ENCODE peak calls at places on chromosomes 12 and 14, in four cellular contexts. V, L, B and F are unnamed samples. For H3K27me3, the result is how much of the 10 kb centered on the place peaks cover.

GRCh38 chr12:44000309-44000952 is 164.6 kb downstream of the TMEM117 start:
- DNase-seq in V (peak), L (no peak), B (peak), F (peak)

GRCh38 chr12:123519151-123520001 is 14.1 kb downstream of the RILPL1 start:
- DNase-seq in V (peak), L (no peak), B (no peak), F (no peak)

GRCh38 chr12:127628655-127629054 is 638.3 kb upstream of the TMEM132C start:
- DNase-seq in V (no peak), L (no peak), B (no peak), F (no peak)

GRCh38 chr12:15829255-15829654 is 40.1 kb upstream of the EPS8 start:
- DNase-seq in V (no peak), L (no peak), B (no peak), F (no peak)

GRCh38 chr12:67592228-67593011 is 56.1 kb upstream of the DYRK2 start:
- DNase-seq in V (no peak), L (no peak), B (no peak), F (no peak)

GRCh38 chr12:101925352-101925751 is 48.0 kb downstream of the DRAM1 start:
- DNase-seq in V (no peak), L (peak), B (no peak), F (no peak)

GRCh38 chr12:70305794-70306193 is 60.3 kb upstream of the KCNMB4 start:
- DNase-seq in V (no peak), L (no peak), B (no peak), F (no peak)

GRCh38 chr12:122057007-122057735 is 21.4 kb upstream of the MLXIP start:
- DNase-seq in V (no peak), L (no peak), B (no peak), F (no peak)

GRCh38 chr14:55180434-55180833 is 11.0 kb downstream of the DLGAP5 start:
- DNase-seq in V (no peak), L (no peak), B (no peak), F (no peak)

GRCh38 chr12:80314741-80315140 is 129.3 kb upstream of the PTPRQ start:
- DNase-seq in V (no peak), L (no peak), B (no peak), F (no peak)

GRCh38 chr12:19288603-19289244 is 150.6 kb upstream of the AEBP2 start:
- DNase-seq in V (peak), L (no peak), B (peak), F (no peak)

GRCh38 chr12:103272949-103273348 is 222.8 kb downstream of the C12orf42 start:
- DNase-seq in V (no peak), L (no peak), B (no peak), F (no peak)

GRCh38 chr12:103268831-103269514 is 226.8 kb downstream of the C12orf42 start:
- DNase-seq in V (no peak), L (no peak), B (no peak), F (peak)

GRCh38 chr12:103273645-103274044 is 222.1 kb downstream of the C12orf42 start:
- DNase-seq in V (no peak), L (no peak), B (no peak), F (no peak)

GRCh38 chr12:103269962-103270361 is 225.8 kb downstream of the C12orf42 start:
- DNase-seq in V (no peak), L (no peak), B (no peak), F (no peak)
- H3K27ac ChIP-seq in V (no peak), L (no peak), B (no peak), F (no peak)

DNA sequence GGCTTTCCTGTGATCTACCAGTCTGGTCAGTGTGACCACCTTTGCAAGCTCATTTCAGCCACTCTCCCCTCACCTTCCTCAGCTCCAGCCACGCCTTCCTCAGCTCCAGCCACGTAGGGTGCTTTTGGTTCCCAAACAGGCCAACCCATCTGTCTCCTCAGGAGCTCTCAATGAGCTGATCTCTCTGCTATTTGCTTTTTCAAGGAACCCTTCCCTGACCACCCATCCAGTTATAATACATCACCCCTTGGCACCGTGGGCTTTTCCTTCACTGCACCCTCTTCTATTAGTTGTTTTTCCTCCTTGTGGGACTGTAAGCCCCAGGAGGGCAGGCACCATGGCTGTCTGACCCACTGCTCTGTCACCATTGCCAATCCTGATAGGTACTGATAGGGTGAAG is 2.3 kb upstream of the PRKCH start:
- DNase-seq in V (no peak), L (no peak), B (no peak), F (no peak)
- H3K27me3 ChIP-seq in V (under half), L (under half), B (under half), F (under half)

GRCh38 chr14:98961191-98961590 is 310.8 kb downstream of the BCL11B start:
- DNase-seq in V (no peak), L (no peak), B (no peak), F (no peak)
- TF ChIP-seq CTCF in V (no peak), L (no peak), B (no peak), F (no peak)

GRCh38 chr12:6167327-6168280 is 32.6 kb upstream of the CD9 start:
- DNase-seq in V (peak), L (peak), B (no peak), F (no peak)

GRCh38 chr12:6169107-6169440 is 31.1 kb upstream of the CD9 start:
- DNase-seq in V (no peak), L (no peak), B (no peak), F (no peak)

GRCh38 chr12:6163554-6164060 is 36.6 kb upstream of the CD9 start:
- DNase-seq in V (no peak), L (no peak), B (no peak), F (no peak)

GRCh38 chr12:6165418-6165817 is 34.8 kb upstream of the CD9 start:
- DNase-seq in V (no peak), L (no peak), B (no peak), F (no peak)

GRCh38 chr12:6166808-6167207 is 33.4 kb upstream of the CD9 start:
- DNase-seq in V (no peak), L (no peak), B (no peak), F (no peak)
- H3K27ac ChIP-seq in V (no peak), L (no peak), B (no peak), F (no peak)

DNA sequence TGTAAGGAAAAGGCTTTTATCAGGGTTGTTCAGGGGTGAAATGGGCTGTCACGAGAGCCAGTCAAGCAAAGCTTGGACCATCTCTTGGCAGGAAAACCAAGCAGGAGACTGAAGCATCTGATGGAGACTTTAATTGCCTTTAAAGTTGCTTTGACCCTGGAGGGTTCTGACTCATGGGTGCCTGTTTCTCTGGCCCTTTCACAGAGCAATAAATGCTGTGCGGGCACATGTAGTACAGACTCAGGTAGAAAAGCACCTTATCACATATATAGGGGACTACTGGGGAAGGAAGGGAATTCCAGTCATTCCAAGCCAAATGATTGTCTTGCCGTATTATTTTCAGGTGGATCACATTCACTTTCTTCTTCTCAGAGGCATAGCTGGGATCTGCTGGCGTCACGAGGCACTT is 34.7 kb downstream of the PLEKHD1 start:
- DNase-seq in V (no peak), L (no peak), B (no peak), F (no peak)
- H3K27me3 ChIP-seq in V (under half), L (under half), B (under half), F (under half)